ENCODE peak calls at places on chromosome 11, in ten cellular contexts. One of them, this sample, is unnamed.

GRCh38 chr11:123206671-123207421 is 11.8 kb upstream of the CLMP start:
- DNase-seq in foreskin fibroblast: no peak
- DNase-seq in B cell: no peak
- DNase-seq in astrocyte of the cerebellum: no peak
- DNase-seq in esophagus squamous epithelium: no peak
- DNase-seq in dorsolateral prefrontal cortex: no peak
- DNase-seq in MM.1S: no peak
- DNase-seq in neural crest cell: no peak
- DNase-seq in prostate gland: no peak
- DNase-seq in AG10803: no peak
- DNase-seq in this sample: no peak

GRCh38 chr11:33734441-33735165 is 1.6 kb downstream of the CD59 start:
- DNase-seq in foreskin fibroblast: no peak
- DNase-seq in B cell: no peak
- DNase-seq in astrocyte of the cerebellum: peak; percentile 71
- DNase-seq in esophagus squamous epithelium: no peak
- DNase-seq in dorsolateral prefrontal cortex: no peak
- DNase-seq in MM.1S: peak; percentile 19
- DNase-seq in neural crest cell: no peak
- DNase-seq in prostate gland: no peak
- DNase-seq in AG10803: peak; percentile 62
- DNase-seq in this sample: no peak

GRCh38 chr11:44621140-44621681 is 55.7 kb downstream of the CD82 start:
- DNase-seq in foreskin fibroblast: peak; percentile 35
- DNase-seq in B cell: peak; percentile 74
- DNase-seq in astrocyte of the cerebellum: no peak
- DNase-seq in esophagus squamous epithelium: no peak
- DNase-seq in dorsolateral prefrontal cortex: peak; percentile 79
- DNase-seq in MM.1S: peak; percentile 48
- DNase-seq in neural crest cell: peak; percentile 90
- DNase-seq in prostate gland: peak; percentile 55
- DNase-seq in AG10803: peak; percentile 46
- DNase-seq in this sample: peak; percentile 78

GRCh38 chr11:78535920-78536319 is 38.7 kb downstream of the NARS2 start:
- DNase-seq in foreskin fibroblast: no peak
- DNase-seq in B cell: no peak
- DNase-seq in astrocyte of the cerebellum: no peak
- DNase-seq in esophagus squamous epithelium: no peak
- DNase-seq in dorsolateral prefrontal cortex: no peak
- DNase-seq in MM.1S: no peak
- DNase-seq in neural crest cell: no peak
- DNase-seq in prostate gland: no peak
- DNase-seq in AG10803: no peak
- DNase-seq in this sample: no peak

GRCh38 chr11:76524919-76525318 is 80.1 kb downstream of the EMSY start:
- DNase-seq in foreskin fibroblast: peak; percentile 56
- DNase-seq in B cell: no peak
- DNase-seq in astrocyte of the cerebellum: peak; percentile 28
- DNase-seq in esophagus squamous epithelium: no peak
- DNase-seq in dorsolateral prefrontal cortex: no peak
- DNase-seq in MM.1S: no peak
- DNase-seq in neural crest cell: no peak
- DNase-seq in prostate gland: peak; percentile 62
- DNase-seq in AG10803: peak; percentile 84
- DNase-seq in this sample: no peak

GRCh38 chr11:106471273-106471672 is 393.8 kb downstream of the AASDHPPT start:
- DNase-seq in foreskin fibroblast: peak; percentile 47
- DNase-seq in B cell: no peak
- DNase-seq in astrocyte of the cerebellum: no peak
- DNase-seq in esophagus squamous epithelium: no peak
- DNase-seq in dorsolateral prefrontal cortex: no peak
- DNase-seq in MM.1S: no peak
- DNase-seq in neural crest cell: no peak
- DNase-seq in prostate gland: no peak
- DNase-seq in AG10803: no peak
- DNase-seq in this sample: no peak

GRCh38 chr11:2269601-2270321 is 627 bp downstream of the ASCL2 start:
- DNase-seq in foreskin fibroblast: peak; percentile 46
- DNase-seq in B cell: peak; percentile 79
- DNase-seq in astrocyte of the cerebellum: no peak
- DNase-seq in esophagus squamous epithelium: no peak
- DNase-seq in dorsolateral prefrontal cortex: peak; percentile 15
- DNase-seq in MM.1S: no peak
- DNase-seq in neural crest cell: peak; percentile 44
- DNase-seq in prostate gland: peak; percentile 75
- DNase-seq in AG10803: peak; percentile 44
- DNase-seq in this sample: no peak

GRCh38 chr11:65640483-65641207 is 2.7 kb downstream of the SIPA1 start:
- DNase-seq in foreskin fibroblast: no peak
- DNase-seq in B cell: peak; percentile 89
- DNase-seq in astrocyte of the cerebellum: no peak
- DNase-seq in esophagus squamous epithelium: no peak
- DNase-seq in dorsolateral prefrontal cortex: no peak
- DNase-seq in MM.1S: no peak
- DNase-seq in neural crest cell: no peak
- DNase-seq in prostate gland: no peak
- DNase-seq in AG10803: no peak
- DNase-seq in this sample: no peak

GRCh38 chr11:64234840-64235379 is 526 bp downstream of the VEGFB start:
- DNase-seq in foreskin fibroblast: no peak
- DNase-seq in B cell: peak; percentile 84
- DNase-seq in astrocyte of the cerebellum: no peak
- DNase-seq in esophagus squamous epithelium: no peak
- DNase-seq in dorsolateral prefrontal cortex: no peak
- DNase-seq in MM.1S: peak; percentile 60
- DNase-seq in neural crest cell: no peak
- DNase-seq in prostate gland: no peak
- DNase-seq in AG10803: no peak
- DNase-seq in this sample: peak; percentile 81

DNA sequence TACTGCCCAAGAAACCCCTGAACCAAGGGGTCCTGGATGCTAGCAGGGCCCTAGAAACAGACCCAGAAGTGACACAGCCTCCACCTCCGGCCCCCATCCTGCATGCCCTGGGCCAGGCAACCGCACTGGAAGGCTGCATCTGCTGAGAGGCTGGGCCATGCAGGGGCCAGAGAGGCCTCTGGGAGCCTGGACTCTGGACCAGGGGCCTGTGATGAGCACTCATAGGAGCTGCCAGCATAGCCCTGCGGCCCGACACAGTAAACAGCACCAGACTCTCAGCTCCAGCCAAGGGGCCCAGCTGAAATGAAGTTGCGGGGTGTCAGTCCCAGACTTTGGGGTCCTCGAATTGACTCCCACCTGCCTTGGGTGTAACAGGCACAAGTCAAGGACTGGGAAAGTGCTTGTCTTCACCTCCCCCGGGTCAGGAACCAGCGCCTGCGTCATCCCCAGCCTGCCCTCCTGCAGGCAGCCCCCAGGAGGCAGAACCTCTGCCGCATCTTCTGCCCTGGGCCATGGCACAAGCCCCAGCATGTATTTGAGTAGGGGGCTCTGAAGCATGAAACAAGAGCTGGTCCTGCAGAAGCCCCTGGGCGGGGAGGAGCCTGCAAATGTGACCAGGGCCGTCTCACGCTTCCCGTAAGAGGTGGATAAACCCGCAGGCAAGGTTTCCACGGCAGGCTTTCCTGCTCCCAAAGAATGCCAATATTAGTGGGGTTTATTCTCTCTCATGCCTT is 25.2 kb upstream of the CCND1 start:
- DNase-seq in foreskin fibroblast: no peak
- DNase-seq in B cell: no peak
- DNase-seq in astrocyte of the cerebellum: no peak
- DNase-seq in esophagus squamous epithelium: no peak
- DNase-seq in dorsolateral prefrontal cortex: no peak
- DNase-seq in MM.1S: no peak
- DNase-seq in neural crest cell: no peak
- DNase-seq in prostate gland: no peak
- DNase-seq in AG10803: no peak
- DNase-seq in this sample: no peak
- TF ChIP-seq CTCF in foreskin fibroblast: no peak
- TF ChIP-seq CTCF in B cell: no peak
- TF ChIP-seq CTCF in astrocyte of the cerebellum: no peak
- TF ChIP-seq CTCF in esophagus squamous epithelium: no peak
- TF ChIP-seq CTCF in dorsolateral prefrontal cortex: no peak
- TF ChIP-seq CTCF in MM.1S: no peak
- TF ChIP-seq CTCF in neural crest cell: no peak
- TF ChIP-seq CTCF in prostate gland: no peak
- TF ChIP-seq CTCF in AG10803: no peak
- TF ChIP-seq CTCF in this sample: no peak

GRCh38 chr11:46346886-46347636 is at the start of gene DGKZ:
- DNase-seq in foreskin fibroblast: peak; percentile 84
- DNase-seq in B cell: peak; percentile 99
- DNase-seq in astrocyte of the cerebellum: peak; percentile 35
- DNase-seq in esophagus squamous epithelium: no peak
- DNase-seq in dorsolateral prefrontal cortex: peak; percentile 78
- DNase-seq in MM.1S: peak; percentile 90
- DNase-seq in neural crest cell: peak; percentile 86
- DNase-seq in prostate gland: peak; percentile 87
- DNase-seq in AG10803: peak; percentile 78
- DNase-seq in this sample: no peak

GRCh38 chr11:46350695-46351094 is 3.4 kb downstream of the DGKZ start:
- DNase-seq in foreskin fibroblast: no peak
- DNase-seq in B cell: no peak
- DNase-seq in astrocyte of the cerebellum: no peak
- DNase-seq in esophagus squamous epithelium: no peak
- DNase-seq in dorsolateral prefrontal cortex: no peak
- DNase-seq in MM.1S: no peak
- DNase-seq in neural crest cell: no peak
- DNase-seq in prostate gland: no peak
- DNase-seq in AG10803: no peak
- DNase-seq in this sample: no peak

GRCh38 chr11:46348566-46348981 is 1.3 kb downstream of the DGKZ start:
- DNase-seq in foreskin fibroblast: no peak
- DNase-seq in B cell: no peak
- DNase-seq in astrocyte of the cerebellum: no peak
- DNase-seq in esophagus squamous epithelium: no peak
- DNase-seq in dorsolateral prefrontal cortex: no peak
- DNase-seq in MM.1S: no peak
- DNase-seq in neural crest cell: no peak
- DNase-seq in prostate gland: no peak
- DNase-seq in AG10803: no peak
- DNase-seq in this sample: no peak

GRCh38 chr11:46347637-46348311 is 511 bp downstream of the DGKZ start:
- DNase-seq in foreskin fibroblast: no peak
- DNase-seq in B cell: peak; percentile 45
- DNase-seq in astrocyte of the cerebellum: no peak
- DNase-seq in esophagus squamous epithelium: no peak
- DNase-seq in dorsolateral prefrontal cortex: no peak
- DNase-seq in MM.1S: no peak
- DNase-seq in neural crest cell: no peak
- DNase-seq in prostate gland: no peak
- DNase-seq in AG10803: no peak
- DNase-seq in this sample: no peak

DNA sequence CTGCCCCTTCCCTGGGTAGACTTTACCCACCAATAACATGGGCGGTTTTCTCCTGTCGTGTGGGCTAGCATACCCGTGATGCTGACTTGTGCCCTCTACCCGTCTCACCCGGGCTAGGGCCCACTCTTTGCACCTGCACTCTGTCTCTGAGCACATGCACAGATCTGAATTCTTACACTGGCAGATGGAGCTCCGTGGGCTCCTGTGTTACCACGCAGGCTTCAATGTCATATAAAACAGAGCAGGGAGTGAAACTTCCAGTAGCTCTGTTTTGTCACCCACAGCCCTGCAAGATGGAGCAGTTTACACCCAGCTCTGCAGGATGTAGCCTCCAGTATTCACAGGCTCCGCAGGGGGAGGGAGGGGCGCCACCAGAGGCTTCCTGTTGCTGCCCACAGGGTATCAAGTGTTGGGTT is 1.7 kb downstream of the DGKZ start:
- DNase-seq in foreskin fibroblast: no peak
- DNase-seq in B cell: no peak
- DNase-seq in astrocyte of the cerebellum: no peak
- DNase-seq in esophagus squamous epithelium: no peak
- DNase-seq in dorsolateral prefrontal cortex: no peak
- DNase-seq in MM.1S: peak; percentile 30
- DNase-seq in neural crest cell: no peak
- DNase-seq in prostate gland: no peak
- DNase-seq in AG10803: no peak
- DNase-seq in this sample: no peak
- TF ChIP-seq CTCF in foreskin fibroblast: no peak
- TF ChIP-seq CTCF in B cell: no peak
- TF ChIP-seq CTCF in astrocyte of the cerebellum: no peak
- TF ChIP-seq CTCF in esophagus squamous epithelium: no peak
- TF ChIP-seq CTCF in dorsolateral prefrontal cortex: no peak
- TF ChIP-seq CTCF in MM.1S: no peak
- TF ChIP-seq CTCF in neural crest cell: no peak
- TF ChIP-seq CTCF in prostate gland: no peak
- TF ChIP-seq CTCF in AG10803: no peak
- TF ChIP-seq CTCF in this sample: no peak

GRCh38 chr11:29432719-29433325 is 584.0 kb downstream of the KCNA4 start:
- DNase-seq in foreskin fibroblast: no peak
- DNase-seq in B cell: no peak
- DNase-seq in astrocyte of the cerebellum: no peak
- DNase-seq in esophagus squamous epithelium: no peak
- DNase-seq in dorsolateral prefrontal cortex: no peak
- DNase-seq in MM.1S: peak; percentile 14
- DNase-seq in neural crest cell: peak; percentile 9
- DNase-seq in prostate gland: no peak
- DNase-seq in AG10803: peak; percentile 19
- DNase-seq in this sample: no peak
- TF ChIP-seq CTCF in foreskin fibroblast: peak; percentile 41
- TF ChIP-seq CTCF in B cell: peak; percentile 48
- TF ChIP-seq CTCF in astrocyte of the cerebellum: peak; percentile 36
- TF ChIP-seq CTCF in esophagus squamous epithelium: peak; percentile 34
- TF ChIP-seq CTCF in dorsolateral prefrontal cortex: peak; percentile 60
- TF ChIP-seq CTCF in MM.1S: peak; percentile 58
- TF ChIP-seq CTCF in neural crest cell: peak; percentile 77
- TF ChIP-seq CTCF in prostate gland: no peak
- TF ChIP-seq CTCF in AG10803: peak; percentile 63
- TF ChIP-seq CTCF in this sample: peak; percentile 85

DNA sequence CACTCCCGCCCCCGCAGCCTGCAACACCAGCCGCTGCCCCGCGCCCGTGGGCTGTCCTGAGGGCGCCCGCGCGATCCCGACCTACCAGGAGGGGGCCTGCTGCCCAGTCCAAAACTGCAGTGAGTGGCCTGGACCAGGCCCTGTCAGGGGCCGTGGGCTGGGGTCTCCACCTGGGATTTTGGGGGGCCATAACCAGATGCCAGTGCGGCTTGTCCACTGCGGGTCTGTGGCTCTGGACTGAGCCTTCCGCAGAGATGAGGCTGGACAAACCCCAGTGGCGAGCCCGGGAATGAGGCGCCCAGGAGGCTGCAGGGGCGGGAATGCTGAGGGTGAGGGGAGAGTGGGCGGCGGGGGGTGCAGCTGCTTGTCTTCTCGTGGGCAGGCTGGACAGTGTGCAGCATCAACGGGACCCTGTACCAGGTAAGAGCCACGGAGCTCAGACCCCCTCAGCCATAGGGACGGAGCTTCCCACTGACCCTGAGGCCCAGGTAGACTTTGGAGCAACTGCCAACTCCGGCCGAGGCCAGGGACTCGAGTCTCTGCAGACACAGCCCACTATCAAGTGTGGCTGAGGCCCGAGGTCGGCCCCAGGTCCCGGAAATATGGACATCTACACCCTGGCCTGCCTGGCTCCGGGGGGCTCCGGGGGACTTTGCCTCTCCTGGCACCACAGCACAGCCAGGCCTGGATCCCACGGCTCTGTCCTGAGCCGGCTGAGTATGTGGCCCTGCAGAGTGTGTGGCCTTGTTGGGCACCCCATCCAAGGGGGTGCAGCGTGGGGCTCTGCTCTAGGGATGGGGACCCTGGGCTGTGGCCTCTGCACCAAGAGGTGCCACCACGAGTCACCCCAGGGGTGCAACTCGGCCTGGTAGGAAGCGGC is 24.7 kb upstream of the MUC5B start:
- DNase-seq in foreskin fibroblast: no peak
- DNase-seq in B cell: peak; percentile 14
- DNase-seq in astrocyte of the cerebellum: no peak
- DNase-seq in esophagus squamous epithelium: no peak
- DNase-seq in dorsolateral prefrontal cortex: no peak
- DNase-seq in MM.1S: no peak
- DNase-seq in neural crest cell: no peak
- DNase-seq in prostate gland: no peak
- DNase-seq in AG10803: no peak
- DNase-seq in this sample: no peak
- TF ChIP-seq CTCF in foreskin fibroblast: no peak
- TF ChIP-seq CTCF in B cell: no peak
- TF ChIP-seq CTCF in astrocyte of the cerebellum: no peak
- TF ChIP-seq CTCF in esophagus squamous epithelium: no peak
- TF ChIP-seq CTCF in dorsolateral prefrontal cortex: no peak
- TF ChIP-seq CTCF in MM.1S: no peak
- TF ChIP-seq CTCF in neural crest cell: no peak
- TF ChIP-seq CTCF in prostate gland: no peak
- TF ChIP-seq CTCF in AG10803: no peak
- TF ChIP-seq CTCF in this sample: peak; percentile 22

This sample was measured in chondrocyte.